ENCODE peak calls at places on chromosomes 11 and 22, in nine cellular contexts. One of them, this sample, is unnamed.
A peak's percentile ranks its signal among the peaks of the same experiment; 100 is the strongest.

GRCh38 chr11:73331138-73331916 is 23.3 kb downstream of the ARHGEF17 start:
- DNase-seq in brain microvascular endothelial cell: peak; percentile 50
- DNase-seq in GM03348: no peak
- DNase-seq in RCC 7860: no peak
- DNase-seq in hepatic stellate cell: peak; percentile 85
- DNase-seq in stimulated activated CD4-positive, alpha-beta T cell treated with anti-CD3 and anti-CD28 coated beads, Interleukin-2, amount 100 ng/mL, for 48 hours: no peak
- DNase-seq in glutamatergic neuron: peak; percentile 52
- DNase-seq in NCI-H1436: no peak
- DNase-seq in NCI-H526 treated with DMSO at 0.1 percent for 48 hours: no peak
- DNase-seq in this sample: peak; percentile 64

GRCh38 chr22:50267591-50268390 is 2.4 kb downstream of the MAPK11 start:
- DNase-seq in brain microvascular endothelial cell: no peak
- DNase-seq in GM03348: peak; percentile 98
- DNase-seq in RCC 7860: no peak
- DNase-seq in hepatic stellate cell: peak; percentile 91
- DNase-seq in stimulated activated CD4-positive, alpha-beta T cell treated with anti-CD3 and anti-CD28 coated beads, Interleukin-2, amount 100 ng/mL, for 48 hours: peak; percentile 59
- DNase-seq in glutamatergic neuron: peak; percentile 71
- DNase-seq in NCI-H1436: no peak
- DNase-seq in NCI-H526 treated with DMSO at 0.1 percent for 48 hours: no peak
- DNase-seq in this sample: peak; percentile 50

GRCh38 chr11:432501-433100 is 9.2 kb downstream of the ANO9 start:
- DNase-seq in brain microvascular endothelial cell: no peak
- DNase-seq in GM03348: no peak
- DNase-seq in RCC 7860: no peak
- DNase-seq in hepatic stellate cell: no peak
- DNase-seq in stimulated activated CD4-positive, alpha-beta T cell treated with anti-CD3 and anti-CD28 coated beads, Interleukin-2, amount 100 ng/mL, for 48 hours: no peak
- DNase-seq in glutamatergic neuron: no peak
- DNase-seq in NCI-H1436: no peak
- DNase-seq in NCI-H526 treated with DMSO at 0.1 percent for 48 hours: no peak
- DNase-seq in this sample: no peak

GRCh38 chr11:124799384-124800225 is 601 bp downstream of the MSANTD2 start:
- DNase-seq in brain microvascular endothelial cell: no peak
- DNase-seq in GM03348: peak; percentile 64
- DNase-seq in RCC 7860: no peak
- DNase-seq in hepatic stellate cell: peak; percentile 27
- DNase-seq in stimulated activated CD4-positive, alpha-beta T cell treated with anti-CD3 and anti-CD28 coated beads, Interleukin-2, amount 100 ng/mL, for 48 hours: peak; percentile 21
- DNase-seq in glutamatergic neuron: peak; percentile 69
- DNase-seq in NCI-H1436: no peak
- DNase-seq in NCI-H526 treated with DMSO at 0.1 percent for 48 hours: peak; percentile 77
- DNase-seq in this sample: peak; percentile 36

GRCh38 chr11:3849297-3849874 is 6.1 kb upstream of the STIM1 start:
- DNase-seq in brain microvascular endothelial cell: peak; percentile 40
- DNase-seq in GM03348: peak; percentile 61
- DNase-seq in RCC 7860: peak; percentile 9
- DNase-seq in hepatic stellate cell: peak; percentile 46
- DNase-seq in stimulated activated CD4-positive, alpha-beta T cell treated with anti-CD3 and anti-CD28 coated beads, Interleukin-2, amount 100 ng/mL, for 48 hours: peak; percentile 48
- DNase-seq in glutamatergic neuron: no peak
- DNase-seq in NCI-H1436: peak; percentile 13
- DNase-seq in NCI-H526 treated with DMSO at 0.1 percent for 48 hours: peak; percentile 21
- DNase-seq in this sample: peak; percentile 53

GRCh38 chr11:32420937-32421532 is 14.3 kb downstream of the WT1 start:
- DNase-seq in brain microvascular endothelial cell: no peak
- DNase-seq in GM03348: no peak
- DNase-seq in RCC 7860: peak; percentile 87
- DNase-seq in hepatic stellate cell: peak; percentile 69
- DNase-seq in stimulated activated CD4-positive, alpha-beta T cell treated with anti-CD3 and anti-CD28 coated beads, Interleukin-2, amount 100 ng/mL, for 48 hours: no peak
- DNase-seq in glutamatergic neuron: no peak
- DNase-seq in NCI-H1436: no peak
- DNase-seq in NCI-H526 treated with DMSO at 0.1 percent for 48 hours: peak; percentile 32
- DNase-seq in this sample: no peak

GRCh38 chr11:117936973-117937372 is 7.8 kb upstream of the TMPRSS13 start:
- DNase-seq in brain microvascular endothelial cell: no peak
- DNase-seq in GM03348: no peak
- DNase-seq in RCC 7860: no peak
- DNase-seq in hepatic stellate cell: no peak
- DNase-seq in stimulated activated CD4-positive, alpha-beta T cell treated with anti-CD3 and anti-CD28 coated beads, Interleukin-2, amount 100 ng/mL, for 48 hours: no peak
- DNase-seq in glutamatergic neuron: no peak
- DNase-seq in NCI-H1436: no peak
- DNase-seq in NCI-H526 treated with DMSO at 0.1 percent for 48 hours: no peak
- DNase-seq in this sample: no peak

GRCh38 chr11:116595305-116595880 is 177.4 kb downstream of the BUD13 start:
- DNase-seq in brain microvascular endothelial cell: no peak
- DNase-seq in GM03348: no peak
- DNase-seq in RCC 7860: no peak
- DNase-seq in hepatic stellate cell: no peak
- DNase-seq in stimulated activated CD4-positive, alpha-beta T cell treated with anti-CD3 and anti-CD28 coated beads, Interleukin-2, amount 100 ng/mL, for 48 hours: no peak
- DNase-seq in glutamatergic neuron: peak; percentile 57
- DNase-seq in NCI-H1436: peak; percentile 45
- DNase-seq in NCI-H526 treated with DMSO at 0.1 percent for 48 hours: no peak
- DNase-seq in this sample: no peak

GRCh38 chr11:41971592-41971991 is 512.1 kb upstream of the LRRC4C start:
- DNase-seq in brain microvascular endothelial cell: no peak
- DNase-seq in GM03348: no peak
- DNase-seq in RCC 7860: no peak
- DNase-seq in hepatic stellate cell: no peak
- DNase-seq in stimulated activated CD4-positive, alpha-beta T cell treated with anti-CD3 and anti-CD28 coated beads, Interleukin-2, amount 100 ng/mL, for 48 hours: no peak
- DNase-seq in glutamatergic neuron: no peak
- DNase-seq in NCI-H1436: no peak
- DNase-seq in NCI-H526 treated with DMSO at 0.1 percent for 48 hours: no peak
- DNase-seq in this sample: no peak

GRCh38 chr11:8040261-8040920 is 40.6 kb upstream of the TUB start:
- DNase-seq in brain microvascular endothelial cell: no peak
- DNase-seq in GM03348: no peak
- DNase-seq in RCC 7860: no peak
- DNase-seq in hepatic stellate cell: no peak
- DNase-seq in stimulated activated CD4-positive, alpha-beta T cell treated with anti-CD3 and anti-CD28 coated beads, Interleukin-2, amount 100 ng/mL, for 48 hours: no peak
- DNase-seq in glutamatergic neuron: no peak
- DNase-seq in NCI-H1436: no peak
- DNase-seq in NCI-H526 treated with DMSO at 0.1 percent for 48 hours: no peak
- DNase-seq in this sample: no peak

GRCh38 chr11:36453678-36454077 is 56.4 kb downstream of the TRAF6 start:
- DNase-seq in brain microvascular endothelial cell: no peak
- DNase-seq in GM03348: no peak
- DNase-seq in RCC 7860: peak; percentile 41
- DNase-seq in hepatic stellate cell: no peak
- DNase-seq in stimulated activated CD4-positive, alpha-beta T cell treated with anti-CD3 and anti-CD28 coated beads, Interleukin-2, amount 100 ng/mL, for 48 hours: no peak
- DNase-seq in glutamatergic neuron: no peak
- DNase-seq in NCI-H1436: no peak
- DNase-seq in NCI-H526 treated with DMSO at 0.1 percent for 48 hours: no peak
- DNase-seq in this sample: peak; percentile 54

GRCh38 chr11:16912607-16913006 is 101.6 kb downstream of the PLEKHA7 start:
- DNase-seq in brain microvascular endothelial cell: no peak
- DNase-seq in GM03348: no peak
- DNase-seq in RCC 7860: no peak
- DNase-seq in hepatic stellate cell: no peak
- DNase-seq in stimulated activated CD4-positive, alpha-beta T cell treated with anti-CD3 and anti-CD28 coated beads, Interleukin-2, amount 100 ng/mL, for 48 hours: no peak
- DNase-seq in glutamatergic neuron: no peak
- DNase-seq in NCI-H1436: peak; percentile 24
- DNase-seq in NCI-H526 treated with DMSO at 0.1 percent for 48 hours: no peak
- DNase-seq in this sample: no peak

GRCh38 chr22:35457729-35458546 is 58.0 kb downstream of the MCM5 start:
- DNase-seq in brain microvascular endothelial cell: no peak
- DNase-seq in GM03348: no peak
- DNase-seq in RCC 7860: no peak
- DNase-seq in hepatic stellate cell: no peak
- DNase-seq in stimulated activated CD4-positive, alpha-beta T cell treated with anti-CD3 and anti-CD28 coated beads, Interleukin-2, amount 100 ng/mL, for 48 hours: no peak
- DNase-seq in glutamatergic neuron: no peak
- DNase-seq in NCI-H1436: no peak
- DNase-seq in NCI-H526 treated with DMSO at 0.1 percent for 48 hours: peak; percentile 52
- DNase-seq in this sample: no peak

GRCh38 chr22:44026630-44027511 is 2.8 kb downstream of the PARVB start:
- DNase-seq in brain microvascular endothelial cell: peak; percentile 84
- DNase-seq in GM03348: peak; percentile 89
- DNase-seq in RCC 7860: no peak
- DNase-seq in hepatic stellate cell: peak; percentile 66
- DNase-seq in stimulated activated CD4-positive, alpha-beta T cell treated with anti-CD3 and anti-CD28 coated beads, Interleukin-2, amount 100 ng/mL, for 48 hours: peak; percentile 57
- DNase-seq in glutamatergic neuron: no peak
- DNase-seq in NCI-H1436: no peak
- DNase-seq in NCI-H526 treated with DMSO at 0.1 percent for 48 hours: no peak
- DNase-seq in this sample: peak; percentile 58

GRCh38 chr22:36465232-36466021 is 16.0 kb downstream of the TXN2 start:
- DNase-seq in brain microvascular endothelial cell: peak; percentile 88
- DNase-seq in GM03348: peak; percentile 82
- DNase-seq in RCC 7860: peak; percentile 93
- DNase-seq in hepatic stellate cell: peak; percentile 85
- DNase-seq in stimulated activated CD4-positive, alpha-beta T cell treated with anti-CD3 and anti-CD28 coated beads, Interleukin-2, amount 100 ng/mL, for 48 hours: no peak
- DNase-seq in glutamatergic neuron: no peak
- DNase-seq in NCI-H1436: no peak
- DNase-seq in NCI-H526 treated with DMSO at 0.1 percent for 48 hours: no peak
- DNase-seq in this sample: peak; percentile 99

GRCh38 chr11:118415739-118416068 is 14.3 kb downstream of the ATP5MG start:
- DNase-seq in brain microvascular endothelial cell: peak; percentile 95
- DNase-seq in GM03348: peak; percentile 86
- DNase-seq in RCC 7860: peak; percentile 85
- DNase-seq in hepatic stellate cell: peak; percentile 82
- DNase-seq in stimulated activated CD4-positive, alpha-beta T cell treated with anti-CD3 and anti-CD28 coated beads, Interleukin-2, amount 100 ng/mL, for 48 hours: no peak
- DNase-seq in glutamatergic neuron: no peak
- DNase-seq in NCI-H1436: no peak
- DNase-seq in NCI-H526 treated with DMSO at 0.1 percent for 48 hours: peak; percentile 58
- DNase-seq in this sample: peak; percentile 92

GRCh38 chr11:105769627-105770026 is 159.8 kb downstream of the GRIA4 start:
- DNase-seq in brain microvascular endothelial cell: no peak
- DNase-seq in GM03348: no peak
- DNase-seq in RCC 7860: no peak
- DNase-seq in hepatic stellate cell: no peak
- DNase-seq in stimulated activated CD4-positive, alpha-beta T cell treated with anti-CD3 and anti-CD28 coated beads, Interleukin-2, amount 100 ng/mL, for 48 hours: no peak
- DNase-seq in glutamatergic neuron: no peak
- DNase-seq in NCI-H1436: no peak
- DNase-seq in NCI-H526 treated with DMSO at 0.1 percent for 48 hours: no peak
- DNase-seq in this sample: no peak

GRCh38 chr11:130102457-130103249 is 33.0 kb downstream of the APLP2 start:
- DNase-seq in brain microvascular endothelial cell: no peak
- DNase-seq in GM03348: no peak
- DNase-seq in RCC 7860: no peak
- DNase-seq in hepatic stellate cell: no peak
- DNase-seq in stimulated activated CD4-positive, alpha-beta T cell treated with anti-CD3 and anti-CD28 coated beads, Interleukin-2, amount 100 ng/mL, for 48 hours: no peak
- DNase-seq in glutamatergic neuron: no peak
- DNase-seq in NCI-H1436: no peak
- DNase-seq in NCI-H526 treated with DMSO at 0.1 percent for 48 hours: no peak
- DNase-seq in this sample: no peak

GRCh38 chr22:17734197-17734596 is 40.1 kb downstream of the BID start:
- DNase-seq in brain microvascular endothelial cell: peak; percentile 64
- DNase-seq in GM03348: peak; percentile 46
- DNase-seq in RCC 7860: peak; percentile 14
- DNase-seq in hepatic stellate cell: peak; percentile 79
- DNase-seq in stimulated activated CD4-positive, alpha-beta T cell treated with anti-CD3 and anti-CD28 coated beads, Interleukin-2, amount 100 ng/mL, for 48 hours: no peak
- DNase-seq in glutamatergic neuron: no peak
- DNase-seq in NCI-H1436: no peak
- DNase-seq in NCI-H526 treated with DMSO at 0.1 percent for 48 hours: no peak
- DNase-seq in this sample: peak; percentile 42

GRCh38 chr22:29737251-29738117 is 17.7 kb downstream of the CABP7 start:
- DNase-seq in brain microvascular endothelial cell: no peak
- DNase-seq in GM03348: no peak
- DNase-seq in RCC 7860: no peak
- DNase-seq in hepatic stellate cell: no peak
- DNase-seq in stimulated activated CD4-positive, alpha-beta T cell treated with anti-CD3 and anti-CD28 coated beads, Interleukin-2, amount 100 ng/mL, for 48 hours: no peak
- DNase-seq in glutamatergic neuron: no peak
- DNase-seq in NCI-H1436: no peak
- DNase-seq in NCI-H526 treated with DMSO at 0.1 percent for 48 hours: no peak
- DNase-seq in this sample: no peak

GRCh38 chr11:2300936-2301630 is 635 bp downstream of the C11orf21 start:
- DNase-seq in brain microvascular endothelial cell: no peak
- DNase-seq in GM03348: no peak
- DNase-seq in RCC 7860: no peak
- DNase-seq in hepatic stellate cell: no peak
- DNase-seq in stimulated activated CD4-positive, alpha-beta T cell treated with anti-CD3 and anti-CD28 coated beads, Interleukin-2, amount 100 ng/mL, for 48 hours: no peak
- DNase-seq in glutamatergic neuron: peak; percentile 16
- DNase-seq in NCI-H1436: no peak
- DNase-seq in NCI-H526 treated with DMSO at 0.1 percent for 48 hours: no peak
- DNase-seq in this sample: no peak

GRCh38 chr22:23675502-23676415 is 15.1 kb upstream of the RGL4 start:
- DNase-seq in brain microvascular endothelial cell: no peak
- DNase-seq in GM03348: no peak
- DNase-seq in RCC 7860: peak; percentile 55
- DNase-seq in hepatic stellate cell: peak; percentile 36
- DNase-seq in stimulated activated CD4-positive, alpha-beta T cell treated with anti-CD3 and anti-CD28 coated beads, Interleukin-2, amount 100 ng/mL, for 48 hours: no peak
- DNase-seq in glutamatergic neuron: peak; percentile 5
- DNase-seq in NCI-H1436: no peak
- DNase-seq in NCI-H526 treated with DMSO at 0.1 percent for 48 hours: no peak
- DNase-seq in this sample: peak; percentile 28

GRCh38 chr11:1880746-1881441 is 10.8 kb downstream of the PRR33 start:
- DNase-seq in brain microvascular endothelial cell: no peak
- DNase-seq in GM03348: no peak
- DNase-seq in RCC 7860: no peak
- DNase-seq in hepatic stellate cell: no peak
- DNase-seq in stimulated activated CD4-positive, alpha-beta T cell treated with anti-CD3 and anti-CD28 coated beads, Interleukin-2, amount 100 ng/mL, for 48 hours: no peak
- DNase-seq in glutamatergic neuron: no peak
- DNase-seq in NCI-H1436: no peak
- DNase-seq in NCI-H526 treated with DMSO at 0.1 percent for 48 hours: no peak
- DNase-seq in this sample: no peak

GRCh38 chr11:119432484-119433368 is 9.8 kb upstream of the THY1 start:
- DNase-seq in brain microvascular endothelial cell: peak; percentile 33
- DNase-seq in GM03348: peak; percentile 84
- DNase-seq in RCC 7860: peak; percentile 82
- DNase-seq in hepatic stellate cell: peak; percentile 74
- DNase-seq in stimulated activated CD4-positive, alpha-beta T cell treated with anti-CD3 and anti-CD28 coated beads, Interleukin-2, amount 100 ng/mL, for 48 hours: no peak
- DNase-seq in glutamatergic neuron: peak; percentile 33
- DNase-seq in NCI-H1436: no peak
- DNase-seq in NCI-H526 treated with DMSO at 0.1 percent for 48 hours: peak; percentile 79
- DNase-seq in this sample: peak; percentile 85

GRCh38 chr11:109034341-109034696 is 369.4 kb downstream of the DDX10 start:
- DNase-seq in brain microvascular endothelial cell: peak; percentile 85
- DNase-seq in GM03348: peak; percentile 9
- DNase-seq in RCC 7860: peak; percentile 19
- DNase-seq in hepatic stellate cell: no peak
- DNase-seq in stimulated activated CD4-positive, alpha-beta T cell treated with anti-CD3 and anti-CD28 coated beads, Interleukin-2, amount 100 ng/mL, for 48 hours: no peak
- DNase-seq in glutamatergic neuron: no peak
- DNase-seq in NCI-H1436: no peak
- DNase-seq in NCI-H526 treated with DMSO at 0.1 percent for 48 hours: no peak
- DNase-seq in this sample: peak; percentile 61

GRCh38 chr11:19890308-19890707 is 177.7 kb downstream of the NAV2 start:
- DNase-seq in brain microvascular endothelial cell: peak; percentile 90
- DNase-seq in GM03348: peak; percentile 74
- DNase-seq in RCC 7860: peak; percentile 97
- DNase-seq in hepatic stellate cell: peak; percentile 66
- DNase-seq in stimulated activated CD4-positive, alpha-beta T cell treated with anti-CD3 and anti-CD28 coated beads, Interleukin-2, amount 100 ng/mL, for 48 hours: no peak
- DNase-seq in glutamatergic neuron: no peak
- DNase-seq in NCI-H1436: no peak
- DNase-seq in NCI-H526 treated with DMSO at 0.1 percent for 48 hours: no peak
- DNase-seq in this sample: peak; percentile 97

GRCh38 chr11:35852056-35852455 is 91.8 kb upstream of the LDLRAD3 start:
- DNase-seq in brain microvascular endothelial cell: no peak
- DNase-seq in GM03348: no peak
- DNase-seq in RCC 7860: no peak
- DNase-seq in hepatic stellate cell: no peak
- DNase-seq in stimulated activated CD4-positive, alpha-beta T cell treated with anti-CD3 and anti-CD28 coated beads, Interleukin-2, amount 100 ng/mL, for 48 hours: no peak
- DNase-seq in glutamatergic neuron: no peak
- DNase-seq in NCI-H1436: no peak
- DNase-seq in NCI-H526 treated with DMSO at 0.1 percent for 48 hours: no peak
- DNase-seq in this sample: no peak

GRCh38 chr11:75474240-75474639 is 41.2 kb upstream of the KLHL35 start:
- DNase-seq in brain microvascular endothelial cell: no peak
- DNase-seq in GM03348: no peak
- DNase-seq in RCC 7860: no peak
- DNase-seq in hepatic stellate cell: no peak
- DNase-seq in stimulated activated CD4-positive, alpha-beta T cell treated with anti-CD3 and anti-CD28 coated beads, Interleukin-2, amount 100 ng/mL, for 48 hours: no peak
- DNase-seq in glutamatergic neuron: no peak
- DNase-seq in NCI-H1436: no peak
- DNase-seq in NCI-H526 treated with DMSO at 0.1 percent for 48 hours: no peak
- DNase-seq in this sample: no peak

GRCh38 chr22:31122532-31123291 is at the start of gene INPP5J:
- DNase-seq in brain microvascular endothelial cell: peak; percentile 45
- DNase-seq in GM03348: peak; percentile 78
- DNase-seq in RCC 7860: peak; percentile 16
- DNase-seq in hepatic stellate cell: peak; percentile 83
- DNase-seq in stimulated activated CD4-positive, alpha-beta T cell treated with anti-CD3 and anti-CD28 coated beads, Interleukin-2, amount 100 ng/mL, for 48 hours: no peak
- DNase-seq in glutamatergic neuron: peak; percentile 73
- DNase-seq in NCI-H1436: peak; percentile 54
- DNase-seq in NCI-H526 treated with DMSO at 0.1 percent for 48 hours: peak; percentile 28
- DNase-seq in this sample: peak; percentile 76

GRCh38 chr11:46345131-46345597 is 2.1 kb upstream of the DGKZ start:
- DNase-seq in brain microvascular endothelial cell: no peak
- DNase-seq in GM03348: no peak
- DNase-seq in RCC 7860: no peak
- DNase-seq in hepatic stellate cell: no peak
- DNase-seq in stimulated activated CD4-positive, alpha-beta T cell treated with anti-CD3 and anti-CD28 coated beads, Interleukin-2, amount 100 ng/mL, for 48 hours: no peak
- DNase-seq in glutamatergic neuron: peak; percentile 38
- DNase-seq in NCI-H1436: no peak
- DNase-seq in NCI-H526 treated with DMSO at 0.1 percent for 48 hours: peak; percentile 77
- DNase-seq in this sample: no peak

GRCh38 chr22:44224166-44224565 is 43.4 kb downstream of the PARVG start:
- DNase-seq in brain microvascular endothelial cell: no peak
- DNase-seq in GM03348: no peak
- DNase-seq in RCC 7860: no peak
- DNase-seq in hepatic stellate cell: no peak
- DNase-seq in stimulated activated CD4-positive, alpha-beta T cell treated with anti-CD3 and anti-CD28 coated beads, Interleukin-2, amount 100 ng/mL, for 48 hours: no peak
- DNase-seq in glutamatergic neuron: no peak
- DNase-seq in NCI-H1436: no peak
- DNase-seq in NCI-H526 treated with DMSO at 0.1 percent for 48 hours: no peak
- DNase-seq in this sample: peak; percentile 26